ENCODE peak calls at places on chromosomes 16 and 17, in five cellular contexts. One of them, this sample, is unnamed.

GRCh38 chr17:17751489-17751995 is 70.3 kb downstream of the RAI1 start:
- DNase-seq in Karpas-422: no peak
- DNase-seq in progenitor cell of endocrine pancreas: no peak
- DNase-seq in A549: no peak
- DNase-seq in memory B cell: no peak
- DNase-seq in this sample: peak

GRCh38 chr17:83125515-83126274 is 46.3 kb downstream of the METRNL start:
- DNase-seq in Karpas-422: no peak
- DNase-seq in progenitor cell of endocrine pancreas: no peak
- DNase-seq in A549: no peak
- DNase-seq in memory B cell: no peak
- DNase-seq in this sample: no peak

GRCh38 chr17:74028717-74029116 is 174.8 kb upstream of the RPL38 start:
- DNase-seq in Karpas-422: no peak
- DNase-seq in progenitor cell of endocrine pancreas: no peak
- DNase-seq in A549: no peak
- DNase-seq in memory B cell: no peak
- DNase-seq in this sample: no peak

GRCh38 chr16:73890524-73891500 is 405.8 kb upstream of the PSMD7 start:
- DNase-seq in Karpas-422: no peak
- DNase-seq in progenitor cell of endocrine pancreas: no peak
- DNase-seq in A549: no peak
- DNase-seq in memory B cell: no peak
- DNase-seq in this sample: no peak

GRCh38 chr17:56009795-56010715 is 143.2 kb upstream of the ANKFN1 start:
- DNase-seq in Karpas-422: no peak
- DNase-seq in progenitor cell of endocrine pancreas: no peak
- DNase-seq in A549: no peak
- DNase-seq in memory B cell: no peak
- DNase-seq in this sample: no peak

GRCh38 chr16:11245988-11246387 is 10.0 kb downstream of the SOCS1 start:
- DNase-seq in Karpas-422: no peak
- DNase-seq in progenitor cell of endocrine pancreas: no peak
- DNase-seq in A549: no peak
- DNase-seq in memory B cell: no peak
- DNase-seq in this sample: no peak

GRCh38 chr17:72171703-72172670 is 51.2 kb downstream of the SOX9 start:
- DNase-seq in Karpas-422: no peak
- DNase-seq in progenitor cell of endocrine pancreas: no peak
- DNase-seq in A549: no peak
- DNase-seq in memory B cell: no peak
- DNase-seq in this sample: peak

GRCh38 chr17:2860045-2860444 is 63.8 kb downstream of the RAP1GAP2 start:
- DNase-seq in Karpas-422: no peak
- DNase-seq in progenitor cell of endocrine pancreas: no peak
- DNase-seq in A549: no peak
- DNase-seq in memory B cell: no peak
- DNase-seq in this sample: no peak

GRCh38 chr16:4706871-4707270 is 13.5 kb downstream of the NUDT16L1 start:
- DNase-seq in Karpas-422: no peak
- DNase-seq in progenitor cell of endocrine pancreas: no peak
- DNase-seq in A549: no peak
- DNase-seq in memory B cell: no peak
- DNase-seq in this sample: no peak

GRCh38 chr17:46262271-46262670 is 32.7 kb upstream of the LRRC37A start:
- DNase-seq in Karpas-422: no peak
- DNase-seq in progenitor cell of endocrine pancreas: no peak
- DNase-seq in A549: no peak
- DNase-seq in memory B cell: no peak
- DNase-seq in this sample: no peak

GRCh38 chr16:10569629-10570028 is 10.8 kb downstream of the EMP2 start:
- DNase-seq in Karpas-422: no peak
- DNase-seq in progenitor cell of endocrine pancreas: no peak
- DNase-seq in A549: no peak
- DNase-seq in memory B cell: no peak
- DNase-seq in this sample: no peak

GRCh38 chr16:11386054-11386680 is 40.9 kb downstream of the RMI2 start:
- DNase-seq in Karpas-422: no peak
- DNase-seq in progenitor cell of endocrine pancreas: no peak
- DNase-seq in A549: no peak
- DNase-seq in memory B cell: no peak
- DNase-seq in this sample: no peak

GRCh38 chr16:50309527-50310307 is 43.4 kb downstream of the ADCY7 start:
- DNase-seq in Karpas-422: peak
- DNase-seq in progenitor cell of endocrine pancreas: no peak
- DNase-seq in A549: no peak
- DNase-seq in memory B cell: no peak
- DNase-seq in this sample: no peak

GRCh38 chr16:89805136-89805905 is 11.1 kb downstream of the FANCA start:
- DNase-seq in Karpas-422: no peak
- DNase-seq in progenitor cell of endocrine pancreas: no peak
- DNase-seq in A549: no peak
- DNase-seq in memory B cell: no peak
- DNase-seq in this sample: no peak

GRCh38 chr17:79647456-79647915 is 36.6 kb upstream of the RBFOX3 start:
- DNase-seq in Karpas-422: no peak
- DNase-seq in progenitor cell of endocrine pancreas: no peak
- DNase-seq in A549: no peak
- DNase-seq in memory B cell: peak
- DNase-seq in this sample: peak

GRCh38 chr17:81197409-81197795 is 25.4 kb downstream of the CEP131 start:
- DNase-seq in Karpas-422: no peak
- DNase-seq in progenitor cell of endocrine pancreas: no peak
- DNase-seq in A549: no peak
- DNase-seq in memory B cell: no peak
- DNase-seq in this sample: no peak

GRCh38 chr16:66798162-66798561 is 3.2 kb downstream of the TERB1 start:
- DNase-seq in Karpas-422: no peak
- DNase-seq in progenitor cell of endocrine pancreas: no peak
- DNase-seq in A549: no peak
- DNase-seq in memory B cell: no peak
- DNase-seq in this sample: no peak

GRCh38 chr16:3882531-3882930 is 2.0 kb upstream of the CREBBP start:
- DNase-seq in Karpas-422: peak
- DNase-seq in progenitor cell of endocrine pancreas: no peak
- DNase-seq in A549: no peak
- DNase-seq in memory B cell: no peak
- DNase-seq in this sample: no peak

GRCh38 chr17:8826808-8827435 is 27.8 kb upstream of the MFSD6L start:
- DNase-seq in Karpas-422: no peak
- DNase-seq in progenitor cell of endocrine pancreas: no peak
- DNase-seq in A549: no peak
- DNase-seq in memory B cell: peak
- DNase-seq in this sample: no peak

GRCh38 chr17:82320956-82321927 is 3.8 kb upstream of the CD7 start:
- DNase-seq in Karpas-422: peak
- DNase-seq in progenitor cell of endocrine pancreas: no peak
- DNase-seq in A549: peak
- DNase-seq in memory B cell: peak
- DNase-seq in this sample: no peak

GRCh38 chr17:312476-313148 is 40.0 kb downstream of the RPH3AL start:
- DNase-seq in Karpas-422: no peak
- DNase-seq in progenitor cell of endocrine pancreas: no peak
- DNase-seq in A549: no peak
- DNase-seq in memory B cell: no peak
- DNase-seq in this sample: no peak

GRCh38 chr16:29863669-29863984 is 601 bp upstream of the CDIPT start:
- DNase-seq in Karpas-422: no peak
- DNase-seq in progenitor cell of endocrine pancreas: no peak
- DNase-seq in A549: no peak
- DNase-seq in memory B cell: no peak
- DNase-seq in this sample: no peak

GRCh38 chr17:76054112-76054476 is 18.2 kb downstream of the SRP68 start:
- DNase-seq in Karpas-422: no peak
- DNase-seq in progenitor cell of endocrine pancreas: no peak
- DNase-seq in A549: peak
- DNase-seq in memory B cell: no peak
- DNase-seq in this sample: no peak

GRCh38 chr17:74780443-74781238 is 4.5 kb upstream of the NAT9 start:
- DNase-seq in Karpas-422: peak
- DNase-seq in progenitor cell of endocrine pancreas: no peak
- DNase-seq in A549: peak
- DNase-seq in memory B cell: no peak
- DNase-seq in this sample: no peak

GRCh38 chr16:81632392-81633146 is 146.5 kb upstream of the PLCG2 start:
- DNase-seq in Karpas-422: no peak
- DNase-seq in progenitor cell of endocrine pancreas: no peak
- DNase-seq in A549: peak
- DNase-seq in memory B cell: no peak
- DNase-seq in this sample: peak

GRCh38 chr17:81403671-81404534 is 8.6 kb downstream of the BAHCC1 start:
- DNase-seq in Karpas-422: no peak
- DNase-seq in progenitor cell of endocrine pancreas: no peak
- DNase-seq in A549: no peak
- DNase-seq in memory B cell: no peak
- DNase-seq in this sample: no peak

GRCh38 chr17:65163990-65164495 is 26.9 kb downstream of the RGS9 start:
- DNase-seq in Karpas-422: peak
- DNase-seq in progenitor cell of endocrine pancreas: no peak
- DNase-seq in A549: peak
- DNase-seq in memory B cell: no peak
- DNase-seq in this sample: no peak

GRCh38 chr16:57377080-57377841 is 5.0 kb downstream of the CX3CL1 start:
- DNase-seq in Karpas-422: peak
- DNase-seq in progenitor cell of endocrine pancreas: no peak
- DNase-seq in A549: peak
- DNase-seq in memory B cell: no peak
- DNase-seq in this sample: no peak

GRCh38 chr16:8173111-8173644 is 417.1 kb downstream of the TMEM114 start:
- DNase-seq in Karpas-422: peak
- DNase-seq in progenitor cell of endocrine pancreas: peak
- DNase-seq in A549: peak
- DNase-seq in memory B cell: no peak
- DNase-seq in this sample: peak

GRCh38 chr16:85843471-85844168 is 44.1 kb downstream of the COX4I1 start:
- DNase-seq in Karpas-422: no peak
- DNase-seq in progenitor cell of endocrine pancreas: no peak
- DNase-seq in A549: no peak
- DNase-seq in memory B cell: no peak
- DNase-seq in this sample: no peak

GRCh38 chr17:36546418-36547093 is 1.8 kb downstream of the GGNBP2 start:
- DNase-seq in Karpas-422: peak
- DNase-seq in progenitor cell of endocrine pancreas: no peak
- DNase-seq in A549: no peak
- DNase-seq in memory B cell: no peak
- DNase-seq in this sample: no peak

GRCh38 chr17:27567563-27567859 is 63.5 kb upstream of the LGALS9 start:
- DNase-seq in Karpas-422: no peak
- DNase-seq in progenitor cell of endocrine pancreas: no peak
- DNase-seq in A549: no peak
- DNase-seq in memory B cell: no peak
- DNase-seq in this sample: no peak

GRCh38 chr16:67198238-67198734 is 645 bp upstream of the ELMO3 start:
- DNase-seq in Karpas-422: peak
- DNase-seq in progenitor cell of endocrine pancreas: no peak
- DNase-seq in A549: peak
- DNase-seq in memory B cell: no peak
- DNase-seq in this sample: peak

GRCh38 chr17:32976131-32976530 is 15.5 kb upstream of the SPACA3 start:
- DNase-seq in Karpas-422: no peak
- DNase-seq in progenitor cell of endocrine pancreas: no peak
- DNase-seq in A549: no peak
- DNase-seq in memory B cell: no peak
- DNase-seq in this sample: no peak